ENCODE peak calls at places on chromosomes 13 and 19, in seven cellular contexts. M is nucleus accumbens, N is posterior vena cava, P is A172, L is HS-27A, R is cardiac septum, B is substantia nigra. Y is an unnamed sample.

GRCh38 chr19:19280561-19280960 is 7.5 kb upstream of the TM6SF2 start:
- DNase-seq in M (no peak), N (no peak), P (no peak), L (no peak), R (no peak), B (no peak), Y (no peak)

GRCh38 chr13:51997641-51998330 is 13.5 kb downstream of the ATP7B start:
- DNase-seq in M (no peak), N (no peak), P (peak), L (no peak), R (no peak), B (no peak), Y (no peak)

GRCh38 chr19:31530781-31531180 is 181.5 kb upstream of the TSHZ3 start:
- DNase-seq in M (no peak), N (no peak), P (no peak), L (no peak), R (peak), B (no peak), Y (peak)

GRCh38 chr19:10894911-10895213 is 23.5 kb downstream of the CARM1 start:
- DNase-seq in M (no peak), N (no peak), P (no peak), L (no peak), R (no peak), B (no peak), Y (no peak)

GRCh38 chr13:54337526-54337925 is 1308.9 kb downstream of the OLFM4 start:
- DNase-seq in M (no peak), N (no peak), P (no peak), L (no peak), R (no peak), B (no peak), Y (no peak)

GRCh38 chr19:34904846-34905527 is 21.7 kb upstream of the ZNF30 start:
- DNase-seq in M (no peak), N (no peak), P (no peak), L (no peak), R (no peak), B (no peak), Y (no peak)

GRCh38 chr19:46115396-46116109 is 8.9 kb downstream of the IGFL3 start:
- DNase-seq in M (no peak), N (no peak), P (peak), L (no peak), R (no peak), B (no peak), Y (no peak)

GRCh38 chr19:47542030-47542475 is 27.2 kb upstream of the NAPA start:
- DNase-seq in M (no peak), N (no peak), P (no peak), L (no peak), R (no peak), B (no peak), Y (no peak)

GRCh38 chr13:21606781-21607180 is 2.8 kb upstream of the MICU2 start:
- DNase-seq in M (no peak), N (no peak), P (no peak), L (no peak), R (no peak), B (no peak), Y (no peak)

GRCh38 chr13:100363874-100364273 is 224.7 kb downstream of the GGACT start:
- DNase-seq in M (no peak), N (no peak), P (peak), L (no peak), R (no peak), B (no peak), Y (no peak)

GRCh38 chr19:15260939-15261338 is 28.7 kb upstream of the EPHX3 start:
- DNase-seq in M (no peak), N (no peak), P (no peak), L (no peak), R (no peak), B (no peak), Y (no peak)

GRCh38 chr19:6723738-6724137 is 3.3 kb upstream of the C3 start:
- DNase-seq in M (no peak), N (peak), P (no peak), L (no peak), R (no peak), B (no peak), Y (no peak)

GRCh38 chr19:19111138-19111835 is 27.0 kb downstream of the TMEM161A start:
- DNase-seq in M (no peak), N (no peak), P (no peak), L (no peak), R (no peak), B (no peak), Y (no peak)

GRCh38 chr19:28488006-28488405 is 724.9 kb downstream of the UQCRFS1 start:
- DNase-seq in M (no peak), N (no peak), P (no peak), L (no peak), R (no peak), B (no peak), Y (no peak)

GRCh38 chr13:53631511-53631910 is 602.9 kb downstream of the OLFM4 start:
- DNase-seq in M (no peak), N (no peak), P (no peak), L (no peak), R (no peak), B (no peak), Y (no peak)

GRCh38 chr19:1807030-1807694 is 4.9 kb downstream of the ATP8B3 start:
- DNase-seq in M (no peak), N (no peak), P (no peak), L (no peak), R (no peak), B (no peak), Y (no peak)

GRCh38 chr13:94933230-94933751 is 220.9 kb upstream of the SOX21 start:
- DNase-seq in M (no peak), N (no peak), P (no peak), L (no peak), R (no peak), B (no peak), Y (no peak)

GRCh38 chr19:51511353-51511752 is 9.8 kb upstream of the SIGLEC12 start:
- DNase-seq in M (no peak), N (no peak), P (no peak), L (peak), R (no peak), B (no peak), Y (no peak)

GRCh38 chr13:74443623-74444022 is 309.4 kb upstream of the KLF12 start:
- DNase-seq in M (no peak), N (no peak), P (peak), L (peak), R (no peak), B (no peak), Y (no peak)

GRCh38 chr19:18279266-18279515 is 2.2 kb downstream of the JUND start:
- DNase-seq in M (no peak), N (no peak), P (no peak), L (no peak), R (no peak), B (no peak), Y (no peak)

GRCh38 chr19:38634757-38635482 is 12.5 kb upstream of the ACTN4 start:
- DNase-seq in M (peak), N (peak), P (peak), L (no peak), R (peak), B (peak), Y (peak)

Y was measured in type B pancreatic cell.